ENCODE peak calls at places on chromosomes 4 and X, in ten cellular contexts. H is Ammon's horn, C is HCT116, X is glutamatergic neuron, N is HS-5, F is fibroblast of pulmonary artery, E is NCI-H345, Y is testis, R is mesendoderm, B is A549. Z is an unnamed sample.

GRCh38 chr4:188903995-188904394 is 764.8 kb downstream of the TRIML1 start:
- DNase-seq in H (no peak), C (no peak), X (no peak), N (no peak), F (no peak), E (no peak), Y (no peak), R (peak; percentile 8), B (no peak), Z (no peak)

GRCh38 chr4:165158762-165159161 is 46.1 kb upstream of the TMEM192 start:
- DNase-seq in H (no peak), C (no peak), X (no peak), N (no peak), F (no peak), E (no peak), Y (no peak), R (no peak), B (no peak), Z (no peak)

GRCh38 chr4:87896020-87896621 is 63.4 kb downstream of the MEPE start:
- DNase-seq in H (peak; percentile 68), C (peak; percentile 87), X (no peak), N (peak; percentile 63), F (peak; percentile 87), E (no peak), Y (no peak), R (peak; percentile 97), B (peak; percentile 36), Z (peak; percentile 40)

GRCh38 chrX:70444326-70445196 is at the start of gene DLG3:
- DNase-seq in H (peak; percentile 86), C (no peak), X (peak; percentile 76), N (no peak), F (peak; percentile 44), E (peak; percentile 66), Y (peak; percentile 38), R (peak; percentile 56), B (peak; percentile 33), Z (no peak)

GRCh38 chr4:66169341-66169740 is 499.1 kb upstream of the EPHA5 start:
- DNase-seq in H (no peak), C (no peak), X (peak; percentile 19), N (no peak), F (peak; percentile 55), E (no peak), Y (no peak), R (peak; percentile 58), B (peak; percentile 4), Z (no peak)

GRCh38 chrX:22323541-22323940 is 50.8 kb downstream of the CBLL2 start:
- DNase-seq in H (no peak), C (no peak), X (no peak), N (peak; percentile 40), F (peak; percentile 61), E (no peak), Y (no peak), R (no peak), B (no peak), Z (no peak)

GRCh38 chrX:80816051-80816450 is 6.4 kb upstream of the BRWD3 start:
- DNase-seq in H (no peak), C (no peak), X (no peak), N (no peak), F (no peak), E (no peak), Y (no peak), R (peak; percentile 59), B (no peak), Z (no peak)

GRCh38 chr4:140220053-140220452 is 66.1 kb upstream of the MAML3 start:
- DNase-seq in H (no peak), C (no peak), X (no peak), N (no peak), F (no peak), E (no peak), Y (no peak), R (no peak), B (no peak), Z (no peak)

GRCh38 chr4:125060376-125060775 is 254.4 kb upstream of the FAT4 start:
- DNase-seq in H (no peak), C (no peak), X (no peak), N (no peak), F (no peak), E (no peak), Y (no peak), R (no peak), B (no peak), Z (no peak)

GRCh38 chr4:150886597-150886996 is 128.5 kb downstream of the LRBA start:
- DNase-seq in H (no peak), C (no peak), X (no peak), N (no peak), F (peak; percentile 15), E (no peak), Y (no peak), R (no peak), B (no peak), Z (no peak)

GRCh38 chrX:33416273-33416805 is 205.0 kb upstream of the DMD start:
- DNase-seq in H (no peak), C (no peak), X (no peak), N (no peak), F (no peak), E (no peak), Y (no peak), R (no peak), B (no peak), Z (no peak)

GRCh38 chrX:39874202-39874816 is 223.4 kb downstream of the BCOR start:
- DNase-seq in H (no peak), C (no peak), X (no peak), N (no peak), F (no peak), E (no peak), Y (no peak), R (no peak), B (no peak), Z (no peak)

GRCh38 chrX:68647156-68647957 is at the start of gene STARD8:
- DNase-seq in H (peak; percentile 4), C (peak; percentile 32), X (peak; percentile 49), N (no peak), F (peak; percentile 51), E (no peak), Y (peak; percentile 16), R (peak; percentile 78), B (peak; percentile 72), Z (peak; percentile 41)

GRCh38 chr4:174870311-174870710 is 41.3 kb upstream of the GLRA3 start:
- DNase-seq in H (no peak), C (no peak), X (no peak), N (no peak), F (no peak), E (no peak), Y (no peak), R (no peak), B (no peak), Z (no peak)

GRCh38 chr4:169649545-169650226 is 29.3 kb downstream of the CLCN3 start:
- DNase-seq in H (no peak), C (no peak), X (no peak), N (no peak), F (peak; percentile 45), E (no peak), Y (peak; percentile 76), R (no peak), B (no peak), Z (no peak)